ENCODE peak calls at places on chromosomes 1 and 21, in six cellular contexts. O is Caco-2, Q is pancreas, E is astrocyte of the cerebellum, S is psoas muscle, P is D721Med. T is an unnamed sample.

GRCh38 chr1:39845569-39846566 is 37.4 kb downstream of the TRIT1 start:
- DNase-seq in O (no peak), E (peak), Q (peak), P (no peak), S (peak), T (peak)

GRCh38 chr21:21163904-21164303 is 165.7 kb downstream of the NCAM2 start:
- DNase-seq in Q (no peak), E (peak), O (peak), P (no peak), S (no peak), T (peak)

GRCh38 chr1:226133504-226134123 is 52.9 kb downstream of the ACBD3 start:
- DNase-seq in S (no peak), O (no peak), E (no peak), P (no peak), Q (no peak), T (no peak)

GRCh38 chr1:239805888-239806772 is 285.6 kb upstream of the FMN2 start:
- DNase-seq in Q (no peak), P (peak), S (no peak), E (no peak), O (no peak), T (no peak)

GRCh38 chr1:54571803-54572202 is 23.8 kb downstream of the ACOT11 start:
- DNase-seq in O (no peak), S (no peak), P (no peak), E (no peak), Q (no peak), T (no peak)

GRCh38 chr1:64986903-64987871 is 20.8 kb upstream of the JAK1 start:
- DNase-seq in P (no peak), E (no peak), Q (no peak), S (no peak), O (peak), T (no peak)

GRCh38 chr1:218034464-218034863 is 250.6 kb upstream of the RRP15 start:
- DNase-seq in E (no peak), S (no peak), Q (no peak), P (no peak), O (no peak), T (no peak)

GRCh38 chr1:171222961-171223360 is 25.3 kb upstream of the FMO1 start:
- DNase-seq in Q (no peak), P (no peak), S (no peak), E (peak), O (no peak), T (no peak)

GRCh38 chr1:31954607-31955283 is 16.6 kb upstream of the PTP4A2 start:
- DNase-seq in Q (no peak), O (no peak), S (peak), P (no peak), E (peak), T (no peak)

GRCh38 chr1:201216395-201217085 is 25.9 kb downstream of the IGFN1 start:
- DNase-seq in Q (no peak), P (no peak), E (no peak), S (no peak), O (peak), T (peak)

GRCh38 chr1:32077451-32077850 is 4.7 kb downstream of the TMEM39B start:
- DNase-seq in P (no peak), O (no peak), E (no peak), S (no peak), Q (no peak), T (no peak)

GRCh38 chr1:90722874-90723273 is 5.8 kb upstream of the BARHL2 start:
- DNase-seq in O (no peak), E (no peak), Q (no peak), S (no peak), P (no peak), T (no peak)

GRCh38 chr1:167966050-167966449 is 29.2 kb upstream of the MPC2 start:
- DNase-seq in S (no peak), E (no peak), Q (no peak), O (no peak), P (no peak), T (no peak)

GRCh38 chr1:53395671-53396215 is 63.5 kb upstream of the DMRTB1 start:
- DNase-seq in O (no peak), Q (no peak), E (no peak), S (no peak), P (no peak), T (no peak)

GRCh38 chr1:155858805-155859233 is 548 bp upstream of the SYT11 start:
- DNase-seq in E (no peak), Q (no peak), P (no peak), O (no peak), S (peak), T (peak)

GRCh38 chr1:201999625-202000238 is 10.7 kb upstream of the ELF3 start:
- DNase-seq in S (no peak), P (peak), O (peak), E (peak), Q (no peak), T (no peak)

GRCh38 chr1:33302325-33302724 is 18.6 kb downstream of the A3GALT2 start:
- DNase-seq in Q (no peak), E (no peak), O (no peak), P (no peak), S (no peak), T (no peak)

GRCh38 chr1:209590405-209590804 is 6.9 kb downstream of the CAMK1G start:
- DNase-seq in O (no peak), P (no peak), Q (no peak), E (no peak), S (no peak), T (no peak)

GRCh38 chr1:43538143-43538487 is 7.4 kb downstream of the PTPRF start:
- DNase-seq in P (no peak), E (no peak), S (no peak), Q (no peak), O (no peak), T (no peak)

GRCh38 chr21:35048706-35049617 is at the start of gene RUNX1:
- DNase-seq in Q (no peak), S (peak), E (peak), P (no peak), O (no peak), T (peak)

GRCh38 chr1:6137758-6138157 is 42.4 kb downstream of the CHD5 start:
- DNase-seq in P (no peak), E (no peak), Q (peak), O (no peak), S (no peak), T (no peak)

GRCh38 chr1:148362141-148362929 is 120.8 kb downstream of the PPIAL4G start:
- DNase-seq in O (peak), P (no peak), E (no peak), Q (no peak), S (no peak), T (no peak)

GRCh38 chr1:174160109-174160473 is 771 bp downstream of the RABGAP1L start:
- DNase-seq in S (peak), E (no peak), Q (peak), O (peak), P (no peak), T (no peak)

GRCh38 chr1:197363855-197364254 is 95.8 kb downstream of the CRB1 start:
- DNase-seq in Q (no peak), P (no peak), O (no peak), E (no peak), S (no peak), T (no peak)

GRCh38 chr1:229454056-229454455 is 20.2 kb upstream of the ACTA1 start:
- DNase-seq in S (no peak), O (no peak), E (no peak), P (no peak), Q (no peak), T (no peak)

GRCh38 chr1:204299828-204300365 is 59.8 kb downstream of the PLEKHA6 start:
- DNase-seq in Q (no peak), S (no peak), O (no peak), P (no peak), E (no peak), T (no peak)

GRCh38 chr1:157806431-157807149 is 13.3 kb downstream of the FCRL1 start:
- DNase-seq in O (no peak), P (no peak), S (no peak), Q (no peak), E (no peak), T (no peak)

GRCh38 chr1:18539171-18539570 is 58.4 kb downstream of the KLHDC7A start:
- DNase-seq in Q (no peak), P (no peak), E (no peak), S (no peak), O (peak), T (no peak)

GRCh38 chr1:154502066-154502741 is at the start of the genes SHE and TDRD10:
- DNase-seq in E (no peak), P (no peak), Q (peak), S (peak), O (no peak), T (peak)

GRCh38 chr1:87403047-87403820 is 74.6 kb downstream of the LMO4 start:
- DNase-seq in P (no peak), E (no peak), Q (no peak), S (no peak), O (no peak), T (no peak)

GRCh38 chr21:16587141-16587570 is 857.4 kb downstream of the USP25 start:
- DNase-seq in E (no peak), P (no peak), S (peak), O (peak), Q (peak), T (no peak)

GRCh38 chr1:59072017-59072947 is 224.6 kb upstream of the FGGY start:
- DNase-seq in O (no peak), E (no peak), P (no peak), S (peak), Q (no peak), T (no peak)

GRCh38 chr1:27145934-27146354 is 9.0 kb downstream of the SLC9A1 start:
- DNase-seq in P (no peak), Q (no peak), O (no peak), E (peak), S (peak), T (no peak)

DNA sequence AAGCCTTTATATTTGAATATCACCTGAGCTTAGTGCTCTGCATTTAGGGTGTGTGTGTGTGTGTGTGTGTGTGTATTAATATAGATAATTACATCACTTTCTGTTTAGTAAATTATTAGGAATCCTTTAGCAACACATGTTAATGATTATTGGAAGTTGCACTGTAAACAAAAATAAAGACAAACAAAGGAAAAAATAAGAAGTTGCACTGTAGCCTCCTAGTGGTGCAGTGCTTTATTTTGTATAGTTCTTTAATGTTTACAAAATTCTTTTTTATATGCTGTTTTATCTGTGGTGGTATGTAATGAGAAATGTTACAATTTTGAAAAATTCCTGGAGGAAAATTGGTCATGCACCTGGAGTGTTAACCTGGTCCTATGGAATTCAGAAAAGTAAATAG is 69.2 kb downstream of the UBE4B start:
- DNase-seq in P (no peak), S (no peak), Q (no peak), O (no peak), E (no peak), T (no peak)
- TF ChIP-seq CTCF in P (no peak), S (no peak), Q (no peak), O (no peak), E (no peak), T (no peak)

GRCh38 chr1:68969430-68969829 is 472.5 kb upstream of the DEPDC1 start:
- DNase-seq in Q (no peak), O (no peak), S (no peak), P (no peak), E (peak), T (no peak)
- TF ChIP-seq CTCF in Q (no peak), O (no peak), S (no peak), P (no peak), E (no peak), T (no peak)

GRCh38 chr1:112790920-112791722 is 76.0 kb upstream of the PPM1J start:
- DNase-seq in P (no peak), Q (no peak), O (no peak), E (no peak), S (no peak), T (no peak)
- TF ChIP-seq CTCF in P (no peak), Q (no peak), O (no peak), E (no peak), S (no peak), T (no peak)

DNA sequence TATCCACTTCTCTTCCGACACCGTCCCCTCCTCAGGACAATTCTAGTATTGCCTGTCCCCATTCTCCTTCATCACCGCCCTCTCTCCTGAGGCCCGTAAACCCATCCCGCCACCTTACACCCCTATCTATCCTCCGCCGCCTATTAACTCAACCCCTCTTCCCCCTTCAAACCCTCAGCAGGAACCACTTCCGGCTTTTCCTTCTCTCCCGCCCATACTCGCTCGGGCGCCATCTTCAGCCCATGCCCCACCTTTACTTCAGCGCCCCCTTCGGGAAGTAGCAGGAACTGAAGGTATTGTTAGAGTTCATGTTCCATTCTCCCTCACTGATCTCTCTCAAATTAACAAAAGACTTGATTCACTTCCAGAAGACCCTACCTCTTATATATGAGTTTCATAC is 31.6 kb downstream of the VN1R5 start:
- DNase-seq in E (no peak), O (no peak), Q (no peak), P (no peak), S (no peak), T (no peak)
- TF ChIP-seq CTCF in E (no peak), O (peak), Q (no peak), P (no peak), S (no peak), T (no peak)

GRCh38 chr1:213481395-213481794 is 430.4 kb downstream of the RPS6KC1 start:
- DNase-seq in P (no peak), E (no peak), S (no peak), O (no peak), Q (no peak), T (no peak)
- TF ChIP-seq CTCF in P (no peak), E (no peak), S (no peak), O (no peak), Q (no peak), T (no peak)

GRCh38 chr1:150225546-150225945 is 10.4 kb downstream of the ANP32E start:
- DNase-seq in E (no peak), P (no peak), O (no peak), S (no peak), Q (no peak), T (no peak)

GRCh38 chr1:150227228-150227627 is 8.7 kb downstream of the ANP32E start:
- DNase-seq in Q (no peak), E (no peak), S (no peak), O (no peak), P (no peak), T (no peak)

GRCh38 chr1:150226486-150226885 is 9.4 kb downstream of the ANP32E start:
- DNase-seq in S (no peak), E (no peak), Q (no peak), O (no peak), P (no peak), T (no peak)

DNA sequence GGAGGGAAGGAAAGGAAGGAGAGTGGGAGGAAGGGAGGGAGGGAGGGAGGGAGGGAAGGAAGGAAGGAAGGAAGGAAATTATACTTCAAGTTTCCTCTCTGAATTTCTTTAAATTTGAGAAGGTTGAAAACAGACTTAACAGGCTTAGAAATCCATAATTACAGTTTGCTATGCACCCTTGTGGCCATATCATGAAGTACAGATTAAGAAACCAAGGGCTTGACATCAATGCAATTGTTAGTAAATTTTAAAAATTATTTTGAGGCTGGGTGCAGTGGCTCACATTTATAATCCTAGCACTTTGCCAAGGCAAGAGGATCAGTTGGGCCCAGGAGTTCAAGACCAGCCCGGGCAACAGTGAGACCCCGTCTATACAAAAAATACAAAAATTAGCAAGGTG is 14.4 kb downstream of the ANP32E start:
- DNase-seq in Q (no peak), E (no peak), P (no peak), S (no peak), O (no peak), T (no peak)
- TF ChIP-seq CTCF in Q (peak), E (peak), P (peak), S (peak), O (peak), T (peak)

GRCh38 chr21:32562426-32562825 is 22.9 kb downstream of the TCP10L start:
- DNase-seq in S (no peak), Q (no peak), E (peak), O (no peak), P (no peak), T (no peak)
- TF ChIP-seq CTCF in S (peak), Q (no peak), E (peak), O (no peak), P (peak), T (no peak)

GRCh38 chr21:45386728-45387371 is 18.1 kb upstream of the COL18A1 start:
- DNase-seq in E (peak), O (peak), Q (peak), S (peak), P (no peak), T (no peak)
- TF ChIP-seq CTCF in E (peak), O (no peak), Q (no peak), S (no peak), P (no peak), T (no peak)

GRCh38 chr1:109630081-109630880 is 10.6 kb downstream of the AMPD2 start:
- DNase-seq in Q (peak), S (no peak), O (peak), E (no peak), P (no peak), T (peak)
- TF ChIP-seq CTCF in Q (no peak), S (no peak), O (peak), E (no peak), P (no peak), T (peak)